ENCODE peak calls at places on chromosomes 7 and 10, in nine cellular contexts. M, G, P, E, K, J, Y, H and C are unnamed samples. For H3K4me1, the result is how much of the 10 kb centered on the place peaks cover.

GRCh38 chr7:6346581-6346980 is 74.2 kb upstream of the CYTH3 start:
- DNase-seq in M (no peak), G (no peak), P (no peak), E (no peak), K (no peak), J (no peak), Y (peak), H (no peak), C (no peak)

GRCh38 chr7:20825555-20825954 is 38.9 kb upstream of the SP8 start:
- DNase-seq in M (no peak), G (no peak), P (no peak), E (no peak), K (no peak), J (no peak), Y (no peak), H (no peak), C (no peak)

GRCh38 chr10:11773777-11774441 is 31.7 kb downstream of the ECHDC3 start:
- DNase-seq in M (no peak), G (no peak), P (no peak), E (no peak), K (no peak), J (no peak), Y (no peak), H (no peak), C (no peak)

GRCh38 chr7:78412216-78412858 is 613.8 kb downstream of the PHTF2 start:
- DNase-seq in M (no peak), G (no peak), P (no peak), E (no peak), K (no peak), J (no peak), Y (no peak), H (no peak), C (no peak)

GRCh38 chr10:44010873-44011602 is 362.4 kb upstream of the ZNF32 start:
- DNase-seq in M (no peak), G (no peak), P (no peak), E (no peak), K (no peak), J (no peak), Y (no peak), H (peak), C (no peak)

GRCh38 chr7:129351320-129351719 is 82.9 kb upstream of the STRIP2 start:
- DNase-seq in M (no peak), G (no peak), P (no peak), E (no peak), K (no peak), J (no peak), Y (no peak), H (peak), C (no peak)

GRCh38 chr10:34758447-34758996 is 56.6 kb downstream of the PARD3 start:
- DNase-seq in M (no peak), G (no peak), P (no peak), E (no peak), K (no peak), J (no peak), Y (no peak), H (peak), C (no peak)

GRCh38 chr10:91194497-91195179 is 25.8 kb upstream of the PCGF5 start:
- DNase-seq in M (no peak), G (no peak), P (no peak), E (no peak), K (no peak), J (no peak), Y (no peak), H (peak), C (no peak)

GRCh38 chr10:28668363-28669226 is 8.7 kb upstream of the BAMBI start:
- DNase-seq in M (peak), G (peak), P (peak), E (peak), K (peak), J (peak), Y (peak), H (peak), C (peak)

GRCh38 chr7:29189743-29190201 is 4.8 kb upstream of the CHN2 start:
- DNase-seq in M (peak), G (peak), P (peak), E (peak), K (peak), J (peak), Y (peak), H (peak), C (peak)

GRCh38 chr10:85429126-85429525 is 937.5 kb downstream of the GRID1 start:
- DNase-seq in M (no peak), G (no peak), P (no peak), E (no peak), K (no peak), J (no peak), Y (no peak), H (no peak), C (no peak)

GRCh38 chr10:110263164-110263563 is 41.6 kb downstream of the SMNDC1 start:
- DNase-seq in M (no peak), G (no peak), P (no peak), E (no peak), K (no peak), J (no peak), Y (no peak), H (no peak), C (no peak)
- H3K4me1 ChIP-seq in M (under half), G (under half), P (under half), E (under half), K (under half), J (under half), Y (under half), H (under half), C (under half)

GRCh38 chr10:104324931-104325330 is 13.3 kb downstream of the ITPRIP start:
- DNase-seq in M (no peak), G (no peak), P (peak), E (no peak), K (no peak), J (no peak), Y (no peak), H (no peak), C (no peak)
- TF ChIP-seq CTCF in M (no peak), G (no peak), P (no peak), E (no peak), K (no peak), J (no peak), Y (no peak), H (no peak), C (no peak)

GRCh38 chr7:133077394-133077793 is 4.5 kb downstream of the CHCHD3 start:
- DNase-seq in M (no peak), G (no peak), P (no peak), E (no peak), K (no peak), J (no peak), Y (no peak), H (no peak), C (no peak)
- H3K4me1 ChIP-seq in M (under half), G (under half), P (under half), E (under half), K (under half), J (under half), Y (under half), H (under half), C (under half)

GRCh38 chr10:96720422-96721206 is at the start of gene PIK3AP1:
- DNase-seq in M (peak), G (peak), P (peak), E (peak), K (peak), J (peak), Y (peak), H (no peak), C (peak)

GRCh38 chr10:96719850-96720421 is 378 bp downstream of the PIK3AP1 start:
- DNase-seq in M (peak), G (peak), P (peak), E (peak), K (peak), J (peak), Y (peak), H (peak), C (peak)

GRCh38 chr10:96718304-96718990 is 1.9 kb downstream of the PIK3AP1 start:
- DNase-seq in M (no peak), G (no peak), P (no peak), E (no peak), K (no peak), J (no peak), Y (no peak), H (no peak), C (no peak)

GRCh38 chr10:96721207-96721572 is 876 bp upstream of the PIK3AP1 start:
- DNase-seq in M (no peak), G (no peak), P (no peak), E (no peak), K (no peak), J (no peak), Y (peak), H (no peak), C (no peak)

DNA sequence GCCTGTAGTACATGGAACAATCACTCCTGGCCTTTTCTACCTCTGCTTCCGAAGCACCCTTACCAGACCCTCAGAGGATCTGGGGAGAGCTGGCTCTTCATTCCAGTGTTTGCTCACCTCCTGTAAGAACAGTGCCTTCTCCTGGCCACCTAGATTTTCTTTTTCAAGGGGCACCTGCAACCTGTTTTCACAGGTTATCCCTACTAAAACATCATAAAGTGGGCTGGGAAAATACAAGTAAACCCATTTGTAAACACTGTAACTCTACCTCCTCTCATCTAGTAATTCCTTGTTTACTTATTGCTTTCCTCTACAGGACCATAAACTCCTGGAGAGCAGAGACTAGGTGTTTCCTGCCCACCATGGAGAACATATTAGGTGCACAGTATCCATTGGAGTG is 1.1 kb downstream of the PIK3AP1 start:
- DNase-seq in M (no peak), G (no peak), P (no peak), E (no peak), K (no peak), J (no peak), Y (no peak), H (no peak), C (no peak)
- TF ChIP-seq CTCF in M (peak), G (no peak), P (peak), E (no peak), K (no peak), J (no peak), Y (no peak), H (no peak), C (no peak)

GRCh38 chr7:33807158-33807530 is 98.2 kb upstream of the BMPER start:
- DNase-seq in M (no peak), G (no peak), P (no peak), E (no peak), K (no peak), J (no peak), Y (no peak), H (no peak), C (no peak)

GRCh38 chr7:33806284-33807157 is 98.8 kb upstream of the BMPER start:
- DNase-seq in M (no peak), G (no peak), P (no peak), E (no peak), K (no peak), J (no peak), Y (no peak), H (peak), C (no peak)

GRCh38 chr7:33805630-33806233 is 99.6 kb upstream of the BMPER start:
- DNase-seq in M (no peak), G (no peak), P (no peak), E (no peak), K (no peak), J (no peak), Y (no peak), H (peak), C (no peak)

GRCh38 chr7:33807779-33808482 is 97.4 kb upstream of the BMPER start:
- DNase-seq in M (no peak), G (peak), P (no peak), E (no peak), K (no peak), J (peak), Y (peak), H (peak), C (no peak)

DNA sequence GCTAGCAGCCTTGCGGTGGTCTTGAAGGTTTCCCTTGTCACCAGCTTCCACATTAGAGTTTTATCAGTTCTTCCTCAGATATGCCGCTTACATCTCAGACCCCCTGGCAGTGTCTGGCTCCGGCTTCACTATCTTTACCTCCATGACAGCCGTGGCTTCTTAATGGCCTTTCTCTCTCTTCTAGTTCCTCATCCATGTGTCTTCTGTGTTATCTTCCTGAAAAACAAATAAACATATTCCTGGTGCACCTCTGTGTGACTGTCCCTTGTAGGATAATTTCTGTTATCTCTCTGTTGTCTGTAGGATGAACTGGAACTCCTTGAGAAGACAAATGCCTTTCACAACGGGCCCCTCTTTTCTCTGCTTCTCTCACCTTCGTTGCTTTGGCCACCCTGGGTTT is 101.1 kb upstream of the BMPER start:
- DNase-seq in M (no peak), G (no peak), P (no peak), E (no peak), K (no peak), J (no peak), Y (peak), H (no peak), C (no peak)
- H3K4me1 ChIP-seq in M (under half), G (under half), P (under half), E (under half), K (under half), J (under half), Y (under half), H (under half), C (under half)